ENCODE peak calls at places on chromosomes 11 and 22, in seven cellular contexts. One of them, this sample, is unnamed.

GRCh38 chr22:39327995-39328754 is 8.8 kb upstream of the RPL3 start:
- DNase-seq in CD4-positive, alpha-beta T cell: no peak
- DNase-seq in fibroblast of pulmonary artery: no peak
- DNase-seq in dorsolateral prefrontal cortex: no peak
- DNase-seq in upper lobe of right lung: no peak
- DNase-seq in OCI-LY7: no peak
- DNase-seq in glutamatergic neuron: no peak
- DNase-seq in this sample: no peak

GRCh38 chr11:77590194-77590591 is 440 bp downstream of the AQP11 start:
- DNase-seq in CD4-positive, alpha-beta T cell: no peak
- DNase-seq in fibroblast of pulmonary artery: peak; percentile 29
- DNase-seq in dorsolateral prefrontal cortex: peak; percentile 68
- DNase-seq in upper lobe of right lung: no peak
- DNase-seq in OCI-LY7: no peak
- DNase-seq in glutamatergic neuron: peak; percentile 42
- DNase-seq in this sample: no peak

GRCh38 chr11:107011977-107012376 is 6.3 kb downstream of the GUCY1A2 start:
- DNase-seq in CD4-positive, alpha-beta T cell: no peak
- DNase-seq in fibroblast of pulmonary artery: peak; percentile 51
- DNase-seq in dorsolateral prefrontal cortex: no peak
- DNase-seq in upper lobe of right lung: no peak
- DNase-seq in OCI-LY7: no peak
- DNase-seq in glutamatergic neuron: no peak
- DNase-seq in this sample: no peak

GRCh38 chr11:32434387-32435151 is 770 bp downstream of the WT1 start:
- DNase-seq in CD4-positive, alpha-beta T cell: no peak
- DNase-seq in fibroblast of pulmonary artery: peak; percentile 88
- DNase-seq in dorsolateral prefrontal cortex: no peak
- DNase-seq in upper lobe of right lung: no peak
- DNase-seq in OCI-LY7: no peak
- DNase-seq in glutamatergic neuron: peak; percentile 33
- DNase-seq in this sample: no peak

GRCh38 chr11:133926466-133927246 is 30.1 kb downstream of the IGSF9B start:
- DNase-seq in CD4-positive, alpha-beta T cell: no peak
- DNase-seq in fibroblast of pulmonary artery: no peak
- DNase-seq in dorsolateral prefrontal cortex: no peak
- DNase-seq in upper lobe of right lung: no peak
- DNase-seq in OCI-LY7: no peak
- DNase-seq in glutamatergic neuron: no peak
- DNase-seq in this sample: peak; percentile 51

GRCh38 chr11:126658306-126659056 is 303.0 kb downstream of the ST3GAL4 start:
- DNase-seq in CD4-positive, alpha-beta T cell: no peak
- DNase-seq in fibroblast of pulmonary artery: no peak
- DNase-seq in dorsolateral prefrontal cortex: no peak
- DNase-seq in upper lobe of right lung: no peak
- DNase-seq in OCI-LY7: no peak
- DNase-seq in glutamatergic neuron: no peak
- DNase-seq in this sample: no peak

GRCh38 chr11:46207270-46207669 is 70.2 kb upstream of the CREB3L1 start:
- DNase-seq in CD4-positive, alpha-beta T cell: no peak
- DNase-seq in fibroblast of pulmonary artery: no peak
- DNase-seq in dorsolateral prefrontal cortex: no peak
- DNase-seq in upper lobe of right lung: no peak
- DNase-seq in OCI-LY7: no peak
- DNase-seq in glutamatergic neuron: no peak
- DNase-seq in this sample: no peak

GRCh38 chr11:102603576-102603975 is 21.6 kb downstream of the MMP20 start:
- DNase-seq in CD4-positive, alpha-beta T cell: no peak
- DNase-seq in fibroblast of pulmonary artery: no peak
- DNase-seq in dorsolateral prefrontal cortex: no peak
- DNase-seq in upper lobe of right lung: no peak
- DNase-seq in OCI-LY7: no peak
- DNase-seq in glutamatergic neuron: no peak
- DNase-seq in this sample: no peak

GRCh38 chr11:122524532-122524882 is 131.0 kb upstream of the UBASH3B start:
- DNase-seq in CD4-positive, alpha-beta T cell: no peak
- DNase-seq in fibroblast of pulmonary artery: no peak
- DNase-seq in dorsolateral prefrontal cortex: no peak
- DNase-seq in upper lobe of right lung: no peak
- DNase-seq in OCI-LY7: no peak
- DNase-seq in glutamatergic neuron: no peak
- DNase-seq in this sample: no peak

GRCh38 chr11:103609117-103610066 is 427.0 kb upstream of the DDI1 start:
- DNase-seq in CD4-positive, alpha-beta T cell: no peak
- DNase-seq in fibroblast of pulmonary artery: peak; percentile 96
- DNase-seq in dorsolateral prefrontal cortex: no peak
- DNase-seq in upper lobe of right lung: no peak
- DNase-seq in OCI-LY7: no peak
- DNase-seq in glutamatergic neuron: no peak
- DNase-seq in this sample: no peak
- TF ChIP-seq CTCF in CD4-positive, alpha-beta T cell: no peak
- TF ChIP-seq CTCF in fibroblast of pulmonary artery: peak; percentile 92
- TF ChIP-seq CTCF in dorsolateral prefrontal cortex: no peak
- TF ChIP-seq CTCF in upper lobe of right lung: peak; percentile 13
- TF ChIP-seq CTCF in OCI-LY7: peak; percentile 37
- TF ChIP-seq CTCF in glutamatergic neuron: peak; percentile 35
- TF ChIP-seq CTCF in this sample: no peak

GRCh38 chr11:22263613-22264012 is 70.7 kb downstream of the ANO5 start:
- DNase-seq in CD4-positive, alpha-beta T cell: no peak
- DNase-seq in fibroblast of pulmonary artery: no peak
- DNase-seq in dorsolateral prefrontal cortex: no peak
- DNase-seq in upper lobe of right lung: no peak
- DNase-seq in OCI-LY7: no peak
- DNase-seq in glutamatergic neuron: no peak
- DNase-seq in this sample: no peak
- TF ChIP-seq CTCF in CD4-positive, alpha-beta T cell: no peak
- TF ChIP-seq CTCF in fibroblast of pulmonary artery: no peak
- TF ChIP-seq CTCF in dorsolateral prefrontal cortex: no peak
- TF ChIP-seq CTCF in upper lobe of right lung: no peak
- TF ChIP-seq CTCF in OCI-LY7: no peak
- TF ChIP-seq CTCF in glutamatergic neuron: no peak
- TF ChIP-seq CTCF in this sample: no peak

GRCh38 chr11:11588890-11589289 is 32.9 kb downstream of the GALNT18 start:
- DNase-seq in CD4-positive, alpha-beta T cell: no peak
- DNase-seq in fibroblast of pulmonary artery: no peak
- DNase-seq in dorsolateral prefrontal cortex: no peak
- DNase-seq in upper lobe of right lung: no peak
- DNase-seq in OCI-LY7: no peak
- DNase-seq in glutamatergic neuron: no peak
- DNase-seq in this sample: no peak
- TF ChIP-seq CTCF in CD4-positive, alpha-beta T cell: no peak
- TF ChIP-seq CTCF in fibroblast of pulmonary artery: no peak
- TF ChIP-seq CTCF in dorsolateral prefrontal cortex: no peak
- TF ChIP-seq CTCF in upper lobe of right lung: no peak
- TF ChIP-seq CTCF in OCI-LY7: no peak
- TF ChIP-seq CTCF in glutamatergic neuron: no peak
- TF ChIP-seq CTCF in this sample: no peak

GRCh38 chr22:19654338-19654922 is 59.9 kb upstream of the SEPTIN5 start:
- DNase-seq in CD4-positive, alpha-beta T cell: no peak
- DNase-seq in fibroblast of pulmonary artery: no peak
- DNase-seq in dorsolateral prefrontal cortex: no peak
- DNase-seq in upper lobe of right lung: no peak
- DNase-seq in OCI-LY7: no peak
- DNase-seq in glutamatergic neuron: no peak
- DNase-seq in this sample: no peak

GRCh38 chr22:19655399-19655798 is 58.9 kb upstream of the SEPTIN5 start:
- DNase-seq in CD4-positive, alpha-beta T cell: no peak
- DNase-seq in fibroblast of pulmonary artery: no peak
- DNase-seq in dorsolateral prefrontal cortex: no peak
- DNase-seq in upper lobe of right lung: no peak
- DNase-seq in OCI-LY7: no peak
- DNase-seq in glutamatergic neuron: no peak
- DNase-seq in this sample: no peak

GRCh38 chr22:19656541-19657251 is 57.6 kb upstream of the SEPTIN5 start:
- DNase-seq in CD4-positive, alpha-beta T cell: no peak
- DNase-seq in fibroblast of pulmonary artery: no peak
- DNase-seq in dorsolateral prefrontal cortex: no peak
- DNase-seq in upper lobe of right lung: no peak
- DNase-seq in OCI-LY7: no peak
- DNase-seq in glutamatergic neuron: no peak
- DNase-seq in this sample: no peak

GRCh38 chr22:19648419-19648929 is 65.8 kb upstream of the SEPTIN5 start:
- DNase-seq in CD4-positive, alpha-beta T cell: no peak
- DNase-seq in fibroblast of pulmonary artery: no peak
- DNase-seq in dorsolateral prefrontal cortex: no peak
- DNase-seq in upper lobe of right lung: no peak
- DNase-seq in OCI-LY7: peak; percentile 51
- DNase-seq in glutamatergic neuron: no peak
- DNase-seq in this sample: no peak

GRCh38 chr22:19652316-19652715 is 62.0 kb upstream of the SEPTIN5 start:
- DNase-seq in CD4-positive, alpha-beta T cell: no peak
- DNase-seq in fibroblast of pulmonary artery: no peak
- DNase-seq in dorsolateral prefrontal cortex: no peak
- DNase-seq in upper lobe of right lung: no peak
- DNase-seq in OCI-LY7: no peak
- DNase-seq in glutamatergic neuron: no peak
- DNase-seq in this sample: no peak
- TF ChIP-seq CTCF in CD4-positive, alpha-beta T cell: no peak
- TF ChIP-seq CTCF in fibroblast of pulmonary artery: no peak
- TF ChIP-seq CTCF in dorsolateral prefrontal cortex: no peak
- TF ChIP-seq CTCF in upper lobe of right lung: no peak
- TF ChIP-seq CTCF in OCI-LY7: no peak
- TF ChIP-seq CTCF in glutamatergic neuron: no peak
- TF ChIP-seq CTCF in this sample: no peak

GRCh38 chr22:35337932-35338331 is 38.2 kb downstream of the TOM1 start:
- DNase-seq in CD4-positive, alpha-beta T cell: no peak
- DNase-seq in fibroblast of pulmonary artery: no peak
- DNase-seq in dorsolateral prefrontal cortex: no peak
- DNase-seq in upper lobe of right lung: no peak
- DNase-seq in OCI-LY7: no peak
- DNase-seq in glutamatergic neuron: no peak
- DNase-seq in this sample: no peak
- TF ChIP-seq CTCF in CD4-positive, alpha-beta T cell: no peak
- TF ChIP-seq CTCF in fibroblast of pulmonary artery: no peak
- TF ChIP-seq CTCF in dorsolateral prefrontal cortex: no peak
- TF ChIP-seq CTCF in upper lobe of right lung: no peak
- TF ChIP-seq CTCF in OCI-LY7: peak; percentile 64
- TF ChIP-seq CTCF in glutamatergic neuron: no peak
- TF ChIP-seq CTCF in this sample: no peak

DNA sequence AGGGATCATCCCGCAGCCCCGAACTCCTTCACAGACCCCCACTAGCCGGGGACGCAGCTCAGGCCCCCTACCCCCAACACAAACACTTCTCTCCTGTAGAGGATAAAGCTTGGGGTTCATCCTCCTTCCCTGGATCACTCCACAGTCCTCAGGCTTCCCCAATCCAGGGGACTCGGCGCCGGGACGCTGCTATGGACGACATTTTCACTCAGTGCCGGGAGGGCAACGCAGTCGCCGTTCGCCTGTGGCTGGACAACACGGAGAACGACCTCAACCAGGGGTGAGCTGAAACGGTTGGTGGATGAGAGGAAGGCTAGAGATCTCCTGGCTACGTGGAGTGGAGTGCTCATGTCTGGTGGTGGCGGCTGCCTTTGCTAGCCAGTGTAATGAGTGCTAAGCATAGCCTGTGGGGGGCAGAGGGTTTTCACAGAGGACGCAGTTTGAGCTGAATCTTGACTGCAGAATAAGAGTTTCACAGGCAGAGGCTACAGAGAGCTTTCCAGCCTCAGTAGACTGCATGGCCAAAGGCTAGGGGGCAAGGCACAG is 580 bp downstream of the ILK start:
- DNase-seq in CD4-positive, alpha-beta T cell: peak; percentile 55
- DNase-seq in fibroblast of pulmonary artery: peak; percentile 75
- DNase-seq in dorsolateral prefrontal cortex: no peak
- DNase-seq in upper lobe of right lung: no peak
- DNase-seq in OCI-LY7: peak; percentile 84
- DNase-seq in glutamatergic neuron: peak; percentile 55
- DNase-seq in this sample: no peak
- TF ChIP-seq CTCF in CD4-positive, alpha-beta T cell: no peak
- TF ChIP-seq CTCF in fibroblast of pulmonary artery: peak; percentile 21
- TF ChIP-seq CTCF in dorsolateral prefrontal cortex: peak; percentile 44
- TF ChIP-seq CTCF in upper lobe of right lung: peak; percentile 27
- TF ChIP-seq CTCF in OCI-LY7: peak; percentile 66
- TF ChIP-seq CTCF in glutamatergic neuron: no peak
- TF ChIP-seq CTCF in this sample: no peak

DNA sequence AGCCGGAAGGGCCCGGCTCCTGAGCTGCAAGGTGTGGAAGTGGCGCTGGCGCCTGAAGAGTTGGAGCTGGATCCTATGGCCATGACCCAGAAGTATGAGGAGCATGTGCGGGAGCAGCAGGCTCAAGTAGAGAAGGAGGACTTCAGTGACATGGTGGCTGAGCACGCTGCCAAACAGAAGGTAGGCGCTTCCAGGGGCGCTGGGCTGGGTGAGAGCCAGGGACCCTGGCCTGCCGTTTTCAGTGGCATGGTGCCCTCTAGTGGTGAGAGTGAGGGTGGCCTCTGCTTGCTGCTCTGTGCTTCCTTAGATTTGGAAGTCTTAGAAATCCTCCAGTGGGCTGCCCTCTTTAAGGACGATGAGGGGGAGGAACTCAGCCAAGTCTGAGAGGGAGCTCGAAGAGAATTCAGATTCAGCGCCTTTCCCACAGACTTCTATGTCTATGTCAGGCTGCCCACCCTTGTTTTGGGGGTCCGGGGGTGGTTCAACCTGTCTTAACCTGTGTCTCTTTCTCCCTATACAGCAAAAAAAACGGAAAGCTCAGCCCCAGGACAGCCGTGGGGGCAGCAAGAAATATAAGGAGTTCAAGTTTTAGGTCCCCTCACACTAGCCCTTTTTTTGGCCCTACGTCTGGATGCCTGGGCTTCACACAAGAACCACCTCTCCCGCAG is 1.8 kb upstream of the PACS1 start:
- DNase-seq in CD4-positive, alpha-beta T cell: peak; percentile 71
- DNase-seq in fibroblast of pulmonary artery: peak; percentile 83
- DNase-seq in dorsolateral prefrontal cortex: no peak
- DNase-seq in upper lobe of right lung: peak; percentile 80
- DNase-seq in OCI-LY7: peak; percentile 74
- DNase-seq in glutamatergic neuron: peak; percentile 87
- DNase-seq in this sample: peak; percentile 68
- TF ChIP-seq CTCF in CD4-positive, alpha-beta T cell: peak; percentile 87
- TF ChIP-seq CTCF in fibroblast of pulmonary artery: peak; percentile 93
- TF ChIP-seq CTCF in dorsolateral prefrontal cortex: peak; percentile 95
- TF ChIP-seq CTCF in upper lobe of right lung: peak; percentile 95
- TF ChIP-seq CTCF in OCI-LY7: peak; percentile 95
- TF ChIP-seq CTCF in glutamatergic neuron: peak; percentile 91
- TF ChIP-seq CTCF in this sample: peak; percentile 92

This sample was measured in left lung.